ENCODE peak calls at places on chromosomes 1 and 21, in ten cellular contexts. O, Y, I, Q, J, G, R, X, E and V are unnamed samples.

GRCh38 chr21:42081931-42082381 is 10.8 kb downstream of the UMODL1 start:
- DNase-seq in Q (no peak), Y (no peak), E (no peak), R (no peak), J (no peak), X (no peak), O (no peak), I (no peak), G (no peak), V (no peak)

GRCh38 chr1:48214820-48215219 is 7.7 kb upstream of the SLC5A9 start:
- DNase-seq in X (peak; percentile 34), Y (no peak), J (no peak), O (no peak), Q (peak; percentile 72), R (no peak), I (no peak), G (no peak), E (no peak), V (no peak)

GRCh38 chr1:232011961-232012360 is 385.4 kb downstream of the DISC1 start:
- DNase-seq in J (no peak), Q (no peak), Y (no peak), E (no peak), X (no peak), R (no peak), G (no peak), I (no peak), O (no peak), V (no peak)

GRCh38 chr1:50438945-50439344 is 15.7 kb upstream of the DMRTA2 start:
- DNase-seq in J (no peak), R (no peak), O (no peak), X (no peak), E (no peak), I (no peak), G (no peak), Q (no peak), Y (peak; percentile 15), V (no peak)

GRCh38 chr21:41894511-41894910 is 15.4 kb upstream of the PRDM15 start:
- DNase-seq in Y (no peak), X (no peak), E (no peak), Q (no peak), R (no peak), O (no peak), J (no peak), G (no peak), I (no peak), V (no peak)

GRCh38 chr1:99365121-99365520 is 100.8 kb downstream of the PLPPR4 start:
- DNase-seq in R (no peak), X (no peak), Q (no peak), Y (no peak), O (no peak), J (no peak), I (no peak), E (no peak), G (no peak), V (no peak)

GRCh38 chr1:65813956-65814355 is 21.3 kb downstream of the PDE4B start:
- DNase-seq in R (no peak), Q (no peak), X (no peak), Y (no peak), E (no peak), J (no peak), G (no peak), I (no peak), O (no peak), V (no peak)

GRCh38 chr1:243343970-243344749 is 88.3 kb downstream of the SDCCAG8 start:
- DNase-seq in R (no peak), J (peak; percentile 8), G (no peak), E (no peak), X (no peak), I (no peak), Y (peak; percentile 51), O (no peak), Q (no peak), V (peak; percentile 52)

GRCh38 chr1:201329286-201329685 is 46.0 kb downstream of the PKP1 start:
- DNase-seq in I (no peak), X (no peak), Q (no peak), J (no peak), Y (no peak), E (no peak), R (no peak), G (no peak), O (no peak), V (no peak)

GRCh38 chr21:46180778-46181391 is 3.4 kb downstream of the SPATC1L start:
- DNase-seq in I (no peak), R (no peak), Y (no peak), E (peak; percentile 81), G (no peak), Q (no peak), O (no peak), X (no peak), J (no peak), V (no peak)

GRCh38 chr1:43292151-43292550 is 6.8 kb upstream of the C1orf210 start:
- DNase-seq in R (no peak), O (no peak), E (no peak), X (no peak), Q (no peak), Y (no peak), G (no peak), I (no peak), J (no peak), V (no peak)

GRCh38 chr1:231817813-231818212 is 191.2 kb downstream of the DISC1 start:
- DNase-seq in X (no peak), I (no peak), Q (no peak), Y (no peak), R (no peak), J (no peak), O (no peak), G (no peak), E (no peak), V (no peak)

DNA sequence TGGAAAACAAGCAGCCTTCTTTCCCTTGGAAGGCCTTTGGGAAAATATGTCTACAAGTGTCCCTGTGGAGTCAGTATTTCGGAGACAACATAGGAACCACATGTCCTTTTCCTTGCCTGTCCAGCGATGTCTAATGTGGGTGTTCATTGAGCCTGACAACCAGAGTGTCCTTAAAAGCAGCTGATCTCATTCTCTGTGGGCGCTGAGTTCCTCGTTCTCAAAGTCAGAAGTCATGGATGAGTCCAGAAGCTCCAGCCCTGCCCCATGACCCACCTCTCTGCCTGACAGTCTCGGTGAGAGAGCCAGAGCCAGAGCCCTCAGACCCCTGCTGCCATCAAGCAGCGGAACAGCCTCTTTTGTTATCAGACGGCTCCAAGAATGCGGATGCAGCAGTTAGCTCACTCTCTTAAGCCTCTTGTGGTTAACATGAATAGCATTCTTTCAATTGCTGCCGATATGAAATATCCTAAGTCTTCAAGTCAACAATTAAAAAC is 329.2 kb downstream of the TGFB2 start:
- DNase-seq in O (peak; percentile 12), G (no peak), J (peak; percentile 78), E (no peak), Y (peak; percentile 93), X (no peak), Q (no peak), I (no peak), R (no peak), V (peak; percentile 11)
- TF ChIP-seq POLR2A in O (no peak), G (no peak), J (no peak), E (no peak), Y (no peak), X (no peak), Q (no peak), I (no peak), R (no peak), V (no peak)

GRCh38 chr1:159170639-159171038 is 776 bp upstream of the CADM3 start:
- DNase-seq in O (no peak), G (no peak), Y (no peak), E (no peak), J (no peak), I (no peak), R (no peak), Q (no peak), X (no peak), V (no peak)

GRCh38 chr1:159173303-159173702 is 1.9 kb downstream of the CADM3 start:
- DNase-seq in Y (no peak), O (no peak), J (no peak), Q (no peak), R (no peak), E (no peak), X (no peak), G (no peak), I (no peak), V (no peak)

GRCh38 chr1:159171688-159172501 is 480 bp downstream of the CADM3 start:
- DNase-seq in Q (no peak), E (peak; percentile 84), G (no peak), X (no peak), Y (no peak), I (no peak), O (no peak), R (no peak), J (no peak), V (no peak)

GRCh38 chr1:159172599-159173291 is 1.3 kb downstream of the CADM3 start:
- DNase-seq in X (no peak), I (no peak), J (no peak), Q (no peak), G (no peak), E (peak; percentile 88), O (no peak), R (no peak), Y (no peak), V (no peak)

GRCh38 chr1:159171254-159171687 is at the start of gene CADM3:
- DNase-seq in Y (no peak), E (no peak), I (no peak), O (no peak), Q (no peak), G (no peak), J (no peak), X (no peak), R (no peak), V (no peak)
- H3K4me3 ChIP-seq in Y (peak within 1 kb of the TSS; percentile 48), E (peak within 1 kb of the TSS; percentile 12), I (peak within 1 kb of the TSS; percentile 21), O (peak within 1 kb of the TSS; percentile 26), Q (no peak within 1 kb of the TSS), G (no peak within 1 kb of the TSS), J (no peak within 1 kb of the TSS), X (no peak within 1 kb of the TSS), R (no peak within 1 kb of the TSS), V (no peak within 1 kb of the TSS)

DNA sequence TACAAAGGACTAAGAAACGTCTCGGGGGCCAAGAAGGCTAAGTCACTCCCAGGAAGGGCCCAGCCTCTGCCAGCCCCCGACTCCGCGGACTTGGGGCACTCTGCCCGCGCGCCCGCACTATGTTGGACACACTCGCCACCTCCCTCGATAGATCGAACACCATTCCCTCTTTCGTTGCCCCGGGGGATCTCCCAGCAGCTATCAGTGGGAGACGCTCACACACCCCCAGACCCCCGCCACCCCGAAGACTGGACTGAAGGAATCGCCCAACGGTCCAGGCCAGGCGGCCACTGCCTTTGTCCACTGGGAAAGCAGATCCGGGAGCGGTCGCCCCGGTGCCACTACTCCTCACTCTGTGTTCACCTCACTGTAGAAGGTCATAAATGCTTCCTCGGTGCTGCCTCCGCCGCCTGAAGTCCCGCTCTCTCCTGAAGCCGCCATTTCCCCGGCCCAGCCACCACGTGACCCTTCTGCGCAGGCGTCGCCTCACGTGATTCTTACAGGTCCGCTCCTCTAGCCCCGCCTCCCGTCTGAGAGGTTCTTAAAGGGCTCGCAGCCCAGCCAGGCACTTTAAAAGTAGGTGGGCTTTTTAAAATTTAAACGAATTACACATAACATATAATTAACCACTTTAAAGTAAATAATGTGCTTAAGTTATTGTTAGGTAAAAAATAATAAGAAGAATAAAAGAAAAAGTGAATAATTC is at the start of gene DNAJC8:
- DNase-seq in O (peak; percentile 94), Q (peak; percentile 97), R (peak; percentile 95), Y (peak; percentile 89), J (peak; percentile 77), X (peak; percentile 97), I (peak; percentile 97), E (peak; percentile 99), G (peak; percentile 95), V (peak; percentile 94)
- TF ChIP-seq POLR2A in O (peak; percentile 75), Q (peak; percentile 70), R (no peak), Y (peak; percentile 67), J (peak; percentile 62), X (peak; percentile 67), I (peak; percentile 76), E (no peak), G (peak; percentile 55), V (peak; percentile 70)

GRCh38 chr1:85240659-85241058 is 18.8 kb downstream of the C1orf52 start:
- DNase-seq in R (no peak), E (no peak), Y (no peak), X (no peak), I (no peak), J (no peak), O (no peak), G (no peak), Q (no peak), V (no peak)
- H3K4me3 ChIP-seq in R (no peak overlapping the region), E (no peak overlapping the region), Y (no peak overlapping the region), X (no peak overlapping the region), I (no peak overlapping the region), J (no peak overlapping the region), O (no peak overlapping the region), G (no peak overlapping the region), Q (no peak overlapping the region), V (no peak overlapping the region)